ENCODE peak calls at places on chromosomes 12 and 14, in five cellular contexts. One of them, this sample, is unnamed.

GRCh38 chr12:13559318-13559978 is 362.9 kb downstream of the EMP1 start:
- DNase-seq in dorsolateral prefrontal cortex: no peak
- DNase-seq in small intestine: peak
- DNase-seq in fibroblast of lung: no peak
- DNase-seq in astrocyte of the spinal cord: no peak
- DNase-seq in this sample: no peak

GRCh38 chr14:61477845-61478438 is 156.6 kb downstream of the PRKCH start:
- DNase-seq in astrocyte of the spinal cord: no peak
- DNase-seq in fibroblast of lung: peak
- DNase-seq in dorsolateral prefrontal cortex: no peak
- DNase-seq in small intestine: peak
- DNase-seq in this sample: no peak

GRCh38 chr12:25977047-25977446 is 18.6 kb downstream of the RASSF8 start:
- DNase-seq in small intestine: no peak
- DNase-seq in dorsolateral prefrontal cortex: no peak
- DNase-seq in fibroblast of lung: peak
- DNase-seq in astrocyte of the spinal cord: peak
- DNase-seq in this sample: no peak

GRCh38 chr12:21526721-21527345 is 737 bp downstream of the SPX start:
- DNase-seq in small intestine: no peak
- DNase-seq in fibroblast of lung: no peak
- DNase-seq in dorsolateral prefrontal cortex: no peak
- DNase-seq in astrocyte of the spinal cord: no peak
- DNase-seq in this sample: no peak

GRCh38 chr12:95790025-95790911 is at the start of gene NTN4:
- DNase-seq in fibroblast of lung: peak
- DNase-seq in dorsolateral prefrontal cortex: no peak
- DNase-seq in small intestine: peak
- DNase-seq in astrocyte of the spinal cord: peak
- DNase-seq in this sample: no peak

GRCh38 chr14:79668941-79669340 is 542.4 kb downstream of the DIO2 start:
- DNase-seq in dorsolateral prefrontal cortex: no peak
- DNase-seq in astrocyte of the spinal cord: no peak
- DNase-seq in fibroblast of lung: no peak
- DNase-seq in small intestine: no peak
- DNase-seq in this sample: no peak

GRCh38 chr14:79822034-79822433 is 389.3 kb downstream of the DIO2 start:
- DNase-seq in small intestine: no peak
- DNase-seq in astrocyte of the spinal cord: no peak
- DNase-seq in dorsolateral prefrontal cortex: no peak
- DNase-seq in fibroblast of lung: no peak
- DNase-seq in this sample: no peak

GRCh38 chr14:99261916-99262787 is 9.8 kb downstream of the BCL11B start:
- DNase-seq in small intestine: peak
- DNase-seq in dorsolateral prefrontal cortex: no peak
- DNase-seq in fibroblast of lung: no peak
- DNase-seq in astrocyte of the spinal cord: no peak
- DNase-seq in this sample: no peak

GRCh38 chr12:85955127-85955526 is 81.0 kb downstream of the NTS start:
- DNase-seq in fibroblast of lung: no peak
- DNase-seq in astrocyte of the spinal cord: peak
- DNase-seq in small intestine: no peak
- DNase-seq in dorsolateral prefrontal cortex: no peak
- DNase-seq in this sample: no peak

GRCh38 chr12:6872073-6873048 is 742 bp downstream of the SPSB2 start:
- DNase-seq in dorsolateral prefrontal cortex: peak
- DNase-seq in fibroblast of lung: peak
- DNase-seq in small intestine: peak
- DNase-seq in astrocyte of the spinal cord: peak
- DNase-seq in this sample: no peak

GRCh38 chr14:38207830-38208815 is at the start of gene SSTR1:
- DNase-seq in small intestine: peak
- DNase-seq in dorsolateral prefrontal cortex: no peak
- DNase-seq in astrocyte of the spinal cord: peak
- DNase-seq in fibroblast of lung: peak
- DNase-seq in this sample: no peak
- H3K4me3 ChIP-seq in small intestine: peak
- H3K4me3 ChIP-seq in dorsolateral prefrontal cortex: peak
- H3K4me3 ChIP-seq in astrocyte of the spinal cord: peak
- H3K4me3 ChIP-seq in fibroblast of lung: peak
- H3K4me3 ChIP-seq in this sample: peak

DNA sequence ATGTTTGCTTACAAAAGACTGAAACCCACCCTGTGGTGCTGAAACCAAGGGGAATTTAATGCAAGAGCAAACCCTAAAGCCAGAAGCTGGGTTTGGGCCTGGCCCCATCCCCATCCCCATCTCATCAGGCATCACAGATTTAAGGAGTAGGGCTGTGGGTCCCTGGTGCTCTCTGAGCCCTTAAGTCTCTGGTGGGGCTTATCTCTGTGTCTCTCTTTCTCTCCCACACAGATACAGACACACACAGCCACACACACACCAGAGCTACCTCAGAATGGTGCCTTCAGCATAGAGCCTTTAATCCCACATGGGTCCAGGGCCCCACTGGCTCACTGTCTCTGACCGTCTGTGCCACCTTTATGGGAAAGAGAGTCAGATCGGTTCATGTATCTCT is 237.0 kb downstream of the SLC41A2 start:
- DNase-seq in astrocyte of the spinal cord: no peak
- DNase-seq in small intestine: no peak
- DNase-seq in fibroblast of lung: no peak
- DNase-seq in dorsolateral prefrontal cortex: no peak
- DNase-seq in this sample: no peak
- H3K4me3 ChIP-seq in astrocyte of the spinal cord: no peak
- H3K4me3 ChIP-seq in small intestine: no peak
- H3K4me3 ChIP-seq in fibroblast of lung: no peak
- H3K4me3 ChIP-seq in dorsolateral prefrontal cortex: peak
- H3K4me3 ChIP-seq in this sample: no peak

GRCh38 chr14:77043984-77044485 is 15.5 kb upstream of the IRF2BPL start:
- DNase-seq in dorsolateral prefrontal cortex: no peak
- DNase-seq in astrocyte of the spinal cord: no peak
- DNase-seq in small intestine: no peak
- DNase-seq in fibroblast of lung: no peak
- DNase-seq in this sample: no peak
- H3K4me3 ChIP-seq in dorsolateral prefrontal cortex: no peak
- H3K4me3 ChIP-seq in astrocyte of the spinal cord: no peak
- H3K4me3 ChIP-seq in small intestine: no peak
- H3K4me3 ChIP-seq in fibroblast of lung: no peak
- H3K4me3 ChIP-seq in this sample: no peak

GRCh38 chr12:54019924-54020586 is 8.2 kb upstream of the HOXC6 start:
- DNase-seq in fibroblast of lung: no peak
- DNase-seq in dorsolateral prefrontal cortex: no peak
- DNase-seq in astrocyte of the spinal cord: no peak
- DNase-seq in small intestine: no peak
- DNase-seq in this sample: no peak
- H3K4me3 ChIP-seq in fibroblast of lung: no peak
- H3K4me3 ChIP-seq in dorsolateral prefrontal cortex: no peak
- H3K4me3 ChIP-seq in astrocyte of the spinal cord: peak
- H3K4me3 ChIP-seq in small intestine: no peak
- H3K4me3 ChIP-seq in this sample: no peak